ENCODE peak calls at places on chromosomes 12 and 14, in seven cellular contexts. N, G, B, P, F, W and A are unnamed samples. For H3K4me1, the result is how much of the 10 kb centered on the place peaks cover.

GRCh38 chr12:82517808-82518207 is 159.5 kb downstream of the METTL25 start:
- DNase-seq in F (no peak), N (no peak), W (no peak), B (no peak), G (no peak), P (no peak), A (no peak)

GRCh38 chr12:49296836-49297694 is 2.1 kb downstream of the PRPH start:
- DNase-seq in N (no peak), B (peak), G (peak), W (no peak), F (peak), P (no peak), A (peak)

GRCh38 chr12:95736631-95737030 is 53.9 kb downstream of the NTN4 start:
- DNase-seq in B (no peak), W (peak), P (no peak), N (peak), F (no peak), G (no peak), A (no peak)

GRCh38 chr14:99615497-99616245 is 11.7 kb upstream of the CCDC85C start:
- DNase-seq in F (no peak), P (no peak), G (no peak), W (no peak), B (no peak), N (no peak), A (no peak)

GRCh38 chr14:22026527-22026926 is 352.9 kb upstream of the OR4E1 start:
- DNase-seq in P (no peak), N (no peak), W (no peak), B (no peak), F (no peak), G (no peak), A (no peak)

GRCh38 chr14:71731096-71731495 is 201.1 kb upstream of the RGS6 start:
- DNase-seq in N (no peak), B (no peak), P (no peak), F (no peak), G (no peak), W (no peak), A (no peak)

GRCh38 chr12:9064201-9064814 is 51.4 kb downstream of the A2M start:
- DNase-seq in N (peak), W (peak), P (peak), B (no peak), F (peak), G (peak), A (peak)

GRCh38 chr12:27936196-27936595 is 36.3 kb downstream of the PTHLH start:
- DNase-seq in N (no peak), W (no peak), F (no peak), P (no peak), B (no peak), G (no peak), A (no peak)

GRCh38 chr14:68824517-68825347 is 31.9 kb upstream of the ZFP36L1 start:
- DNase-seq in P (peak), G (peak), B (peak), F (peak), W (peak), N (peak), A (peak)

GRCh38 chr12:62191747-62192485 is 68.3 kb upstream of the USP15 start:
- DNase-seq in B (peak), N (no peak), W (no peak), G (no peak), P (peak), F (no peak), A (no peak)

GRCh38 chr14:93173943-93174395 is 10.7 kb downstream of the MOAP1 start:
- DNase-seq in P (peak), F (no peak), B (peak), W (no peak), N (no peak), G (no peak), A (no peak)

GRCh38 chr14:20820063-20820904 is 17.6 kb upstream of the RNASE1 start:
- DNase-seq in N (no peak), P (no peak), W (no peak), F (no peak), B (no peak), G (peak), A (peak)

GRCh38 chr14:65228436-65228835 is 126.1 kb upstream of the MAX start:
- DNase-seq in W (no peak), G (no peak), P (no peak), N (no peak), B (no peak), F (no peak), A (no peak)

GRCh38 chr14:68143341-68143807 is 323.8 kb downstream of the RAD51B start:
- DNase-seq in P (peak), N (peak), F (no peak), G (peak), B (no peak), W (peak), A (peak)

GRCh38 chr12:116233669-116234068 is 43.8 kb downstream of the MED13L start:
- DNase-seq in G (no peak), P (peak), F (no peak), B (no peak), W (no peak), N (no peak), A (no peak)

GRCh38 chr12:92717202-92717601 is 14.4 kb downstream of the PLEKHG7 start:
- DNase-seq in N (no peak), F (peak), P (peak), G (no peak), W (no peak), B (no peak), A (no peak)

GRCh38 chr12:3122841-3123678 is 45.9 kb downstream of the TSPAN9 start:
- DNase-seq in W (peak), N (peak), F (no peak), B (no peak), G (no peak), P (no peak), A (no peak)

GRCh38 chr14:25400607-25401206 is 350.8 kb upstream of the STXBP6 start:
- DNase-seq in W (no peak), N (peak), P (peak), F (no peak), B (no peak), G (peak), A (no peak)

GRCh38 chr12:104751594-104751993 is 206.5 kb downstream of the SLC41A2 start:
- DNase-seq in P (no peak), W (no peak), G (no peak), F (no peak), B (no peak), N (no peak), A (no peak)

GRCh38 chr12:18387706-18388105 is 126.4 kb downstream of the PIK3C2G start:
- DNase-seq in N (no peak), G (no peak), B (no peak), W (no peak), F (no peak), P (no peak), A (no peak)

GRCh38 chr14:73825551-73826188 is 26.0 kb upstream of the PTGR2 start:
- DNase-seq in G (peak), P (peak), F (peak), N (peak), B (peak), W (peak), A (peak)

GRCh38 chr12:111441107-111441928 is 35.6 kb downstream of the SH2B3 start:
- DNase-seq in N (peak), W (no peak), F (no peak), G (no peak), P (no peak), B (no peak), A (no peak)

DNA sequence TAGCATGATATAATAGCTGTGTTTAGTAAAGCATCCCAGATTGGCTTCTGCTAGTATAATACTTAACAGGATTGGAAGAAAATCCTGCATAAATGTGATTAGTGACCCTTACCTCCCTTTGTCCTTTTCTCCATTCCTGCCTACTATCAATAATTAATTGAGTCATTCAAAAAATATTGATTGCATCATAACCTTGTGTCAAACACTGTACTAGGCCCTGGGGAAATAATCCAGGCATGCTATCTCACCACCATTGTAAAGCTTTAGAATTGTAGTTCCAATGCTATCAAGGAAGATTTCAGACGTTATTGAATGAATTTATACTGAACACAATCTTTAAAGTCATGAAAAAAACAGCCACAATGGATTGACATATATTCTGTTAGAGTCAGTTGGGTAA is 378.6 kb upstream of the DDHD1 start:
- DNase-seq in G (no peak), F (no peak), B (no peak), P (no peak), W (no peak), N (no peak), A (no peak)
- H3K4me1 ChIP-seq in G (under half), F (under half), B (under half), P (under half), W (under half), N (under half), A (under half)

DNA sequence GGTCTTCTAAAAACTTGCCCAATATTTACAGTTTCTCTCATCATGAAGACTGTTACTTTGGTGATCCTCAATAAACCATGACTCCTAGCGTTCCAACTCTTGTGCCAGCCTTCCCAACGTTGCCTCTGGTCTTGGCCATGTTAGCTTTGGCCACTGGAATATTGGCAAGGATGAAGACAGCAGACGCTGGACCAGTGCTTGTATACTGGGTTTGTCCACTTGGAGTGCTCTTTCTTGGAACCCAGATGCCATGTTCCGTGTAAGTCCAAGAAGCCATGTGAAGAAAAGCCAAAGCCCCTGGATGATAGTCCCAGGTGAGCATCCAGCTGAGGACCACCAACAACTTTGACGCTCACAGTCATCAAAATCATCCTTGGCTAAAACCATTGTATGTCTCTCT is 379.6 kb downstream of the NUAK1 start:
- DNase-seq in W (no peak), B (no peak), P (no peak), F (peak), N (no peak), G (no peak), A (no peak)
- TF ChIP-seq CTCF in W (no peak), B (no peak), P (no peak), F (no peak), N (no peak), G (no peak), A (no peak)

DNA sequence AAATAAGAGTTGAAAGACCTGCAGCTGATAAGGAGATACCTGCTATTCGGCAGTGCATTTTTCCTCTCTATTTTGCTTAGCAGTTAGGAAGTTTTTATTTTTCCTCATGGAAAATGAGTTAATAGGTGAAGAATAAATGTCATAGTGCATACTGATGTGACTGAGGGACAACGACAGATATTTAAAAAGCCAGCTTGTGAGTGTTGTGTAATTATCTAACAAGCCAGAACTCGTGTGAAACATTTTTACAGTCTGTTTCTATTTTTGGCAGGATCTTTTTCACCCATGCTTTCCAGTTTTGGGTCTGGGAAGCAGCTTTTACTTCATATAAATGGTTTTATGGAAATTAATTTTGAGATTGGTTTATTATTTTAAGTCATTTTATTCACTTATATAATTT is 2.9 kb downstream of the FBXO34 start:
- DNase-seq in F (no peak), G (no peak), W (no peak), B (no peak), N (no peak), P (no peak), A (no peak)
- H3K4me3 ChIP-seq in F (no peak), G (no peak), W (no peak), B (no peak), N (no peak), P (no peak), A (no peak)

DNA sequence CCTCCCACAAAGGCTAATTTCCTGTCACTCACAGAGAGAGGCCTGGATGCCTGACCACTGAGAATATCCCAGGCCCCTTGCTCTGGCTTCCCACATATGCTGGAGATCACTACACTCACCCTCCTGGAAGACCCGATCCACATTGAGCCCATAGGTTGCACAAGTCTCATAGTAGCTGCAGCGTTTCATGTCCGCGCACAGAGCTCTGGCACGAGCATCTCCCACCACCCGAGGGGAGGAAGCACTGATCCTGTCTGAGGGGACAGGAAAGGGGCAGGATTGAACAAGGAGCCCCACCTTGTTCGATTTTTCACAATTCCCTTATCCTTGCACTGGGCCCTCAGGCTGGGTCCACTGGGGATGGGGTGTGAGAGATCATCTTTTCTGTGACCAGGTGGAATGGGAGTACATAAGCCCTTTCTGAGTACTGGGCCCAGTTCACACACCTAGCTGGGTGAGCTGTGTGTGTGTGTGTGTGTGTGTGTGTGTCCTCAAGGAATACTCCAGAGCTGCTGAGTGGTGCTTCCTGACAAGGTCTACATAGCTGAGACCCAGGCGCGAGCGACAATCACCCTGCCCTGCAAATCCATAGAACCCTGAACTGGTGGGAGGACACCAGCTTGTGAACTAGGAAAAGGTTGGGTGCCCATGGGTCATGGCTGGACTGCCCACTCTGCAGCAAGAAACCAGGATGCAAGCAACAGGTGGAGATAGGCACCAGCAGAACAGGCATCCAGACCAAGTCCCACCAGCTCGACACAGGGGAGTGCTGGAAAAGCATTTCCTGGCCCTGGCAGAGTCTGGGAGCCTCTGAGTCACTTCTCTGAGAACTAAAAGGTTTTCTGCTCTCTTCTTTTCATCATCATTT is 5.6 kb downstream of the AGAP2 start:
- DNase-seq in P (no peak), W (no peak), B (no peak), F (no peak), G (no peak), N (no peak), A (no peak)
- H3K4me1 ChIP-seq in P (under half), W (under half), B (under half), F (under half), G (under half), N (under half), A (under half)

DNA sequence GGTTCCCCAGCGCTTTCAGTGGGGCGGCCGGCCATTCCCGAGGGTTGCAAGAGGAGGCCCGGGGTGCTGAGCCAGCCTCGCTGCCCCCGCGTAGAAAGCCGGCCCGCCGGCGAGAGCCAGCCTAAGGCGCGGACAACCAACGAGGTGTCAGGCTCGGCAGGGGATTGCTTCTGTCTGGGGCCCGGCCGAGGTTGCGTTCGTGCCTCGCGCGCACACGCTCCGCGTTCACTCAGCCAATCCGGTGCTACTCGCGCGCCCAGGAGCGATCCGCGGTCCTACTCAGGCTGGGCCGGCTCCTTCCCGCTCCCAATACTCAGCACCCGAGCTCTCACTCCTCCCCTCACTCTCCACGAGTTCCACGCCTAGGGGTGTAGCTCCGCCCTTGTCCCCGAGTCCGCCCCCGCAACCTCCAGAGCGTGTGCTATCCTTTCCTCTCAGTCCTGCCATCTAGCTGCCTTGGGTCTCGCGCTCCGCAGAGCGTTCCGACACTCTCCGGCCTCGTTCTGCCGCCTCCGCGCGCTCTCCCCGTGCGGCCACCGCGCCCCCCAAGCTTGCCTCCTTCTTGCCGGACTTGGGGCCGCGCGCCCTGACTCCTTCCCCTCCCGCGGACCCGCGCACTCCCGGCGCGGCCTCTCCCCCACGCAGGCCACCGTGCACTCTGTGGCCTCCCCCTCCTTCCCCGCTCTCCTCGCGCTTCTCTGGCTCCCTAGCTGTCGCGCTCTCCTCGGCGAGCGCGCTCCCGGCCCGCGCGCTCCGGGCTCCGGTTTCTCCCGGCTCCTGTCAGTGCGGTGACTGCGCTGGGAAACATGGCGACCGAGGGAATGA is at the start of gene GPHN:
- DNase-seq in W (peak), P (peak), N (peak), F (peak), B (peak), G (peak), A (peak)
- TF ChIP-seq CTCF in W (no peak), P (no peak), N (peak), F (no peak), B (no peak), G (no peak), A (peak)